ENCODE peak calls at places on chromosomes 5 and 9, in five cellular contexts. G is endothelial cell of umbilical vein, A is A549, U is GM12878, F is HepG2. B is an unnamed sample.

GRCh38 chr9:73667749-73668148 is 516.1 kb downstream of the ANXA1 start:
- DNase-seq in G (no peak), A (peak; percentile 8), U (no peak), F (peak; percentile 20), B (peak; percentile 1)

GRCh38 chr5:56278267-56278826 is 45.2 kb upstream of the ANKRD55 start:
- DNase-seq in G (peak; percentile 84), A (no peak), U (no peak), F (no peak), B (no peak)

GRCh38 chr5:123193176-123193575 is 104.1 kb downstream of the PRDM6 start:
- DNase-seq in G (no peak), A (no peak), U (no peak), F (no peak), B (no peak)

GRCh38 chr9:109868222-109868621 is 88.2 kb downstream of the PALM2AKAP2 start:
- DNase-seq in G (no peak), A (no peak), U (no peak), F (no peak), B (no peak)

GRCh38 chr5:1134478-1134877 is 22.6 kb upstream of the SLC12A7 start:
- DNase-seq in G (no peak), A (no peak), U (peak; percentile 74), F (peak; percentile 30), B (no peak)

GRCh38 chr9:77997611-77998349 is 33.8 kb downstream of the GNAQ start:
- DNase-seq in G (peak; percentile 94), A (no peak), U (no peak), F (no peak), B (no peak)

GRCh38 chr9:97411440-97411788 is 482 bp upstream of the TDRD7 start:
- DNase-seq in G (no peak), A (no peak), U (no peak), F (no peak), B (no peak)

GRCh38 chr5:143207563-143208364 is 195.7 kb downstream of the NR3C1 start:
- DNase-seq in G (peak; percentile 61), A (no peak), U (peak; percentile 78), F (no peak), B (no peak)

GRCh38 chr9:87494970-87495471 is 2.6 kb upstream of the DAPK1 start:
- DNase-seq in G (no peak), A (no peak), U (no peak), F (no peak), B (peak; percentile 37)

GRCh38 chr5:109612278-109612905 is 77.3 kb upstream of the MAN2A1 start:
- DNase-seq in G (no peak), A (no peak), U (no peak), F (no peak), B (no peak)

GRCh38 chr9:80650964-80651555 is 1038.3 kb downstream of the TLE1 start:
- DNase-seq in G (peak; percentile 8), A (no peak), U (no peak), F (no peak), B (no peak)

GRCh38 chr5:154756871-154757646 is 1.9 kb downstream of the LARP1 start:
- DNase-seq in G (peak; percentile 29), A (no peak), U (no peak), F (no peak), B (peak; percentile 77)

GRCh38 chr5:154757647-154758406 is 2.6 kb downstream of the LARP1 start:
- DNase-seq in G (peak; percentile 30), A (no peak), U (no peak), F (no peak), B (peak; percentile 74)

GRCh38 chr5:154754460-154755360 is 467 bp upstream of the LARP1 start:
- DNase-seq in G (peak; percentile 99), A (peak; percentile 98), U (peak; percentile 93), F (peak; percentile 96), B (peak; percentile 99)

GRCh38 chr5:154755361-154756202 is at the start of gene LARP1:
- DNase-seq in G (peak; percentile 57), A (no peak), U (no peak), F (no peak), B (peak; percentile 63)

GRCh38 chr5:154756203-154756870 is 1.2 kb downstream of the LARP1 start:
- DNase-seq in G (peak; percentile 46), A (no peak), U (no peak), F (no peak), B (peak; percentile 68)
- TF ChIP-seq MYC in G (no peak), A (no peak), U (no peak), F (no peak), B (no peak)

GRCh38 chr5:38738898-38739743 is 106.7 kb upstream of the OSMR start:
- DNase-seq in G (peak; percentile 38), A (no peak), U (no peak), F (no peak), B (no peak)

GRCh38 chr5:38731461-38731860 is 114.4 kb upstream of the OSMR start:
- DNase-seq in G (no peak), A (no peak), U (no peak), F (no peak), B (no peak)

GRCh38 chr5:38736089-38736488 is 109.7 kb upstream of the OSMR start:
- DNase-seq in G (no peak), A (no peak), U (no peak), F (no peak), B (no peak)

DNA sequence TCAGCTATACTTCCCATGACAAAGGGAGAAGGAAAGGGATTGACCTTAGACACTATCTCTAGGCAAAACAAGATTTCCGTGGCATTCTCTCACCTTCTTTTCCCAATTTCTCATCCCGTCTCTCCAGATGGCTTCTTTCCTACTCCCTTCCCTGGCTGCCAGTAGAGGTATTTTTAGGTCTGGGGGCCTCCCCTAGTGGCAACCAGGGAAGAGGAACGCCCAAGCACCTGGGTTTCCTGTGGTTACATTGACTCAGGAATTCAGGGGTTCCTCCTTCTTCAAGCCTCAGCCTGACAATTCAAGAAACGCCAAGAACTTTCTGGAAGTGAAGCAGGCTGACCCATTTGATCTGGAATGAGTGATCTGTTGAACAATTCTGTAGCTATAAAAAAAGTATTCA is 111.5 kb upstream of the OSMR start:
- DNase-seq in G (no peak), A (no peak), U (no peak), F (no peak), B (no peak)
- TF ChIP-seq MAX in G (no peak), A (no peak), U (no peak), F (no peak), B (no peak)

GRCh38 chr5:83718936-83719495 is 1.6 kb downstream of the HAPLN1 start:
- DNase-seq in G (no peak), A (no peak), U (no peak), F (no peak), B (no peak)
- H3K4me3 ChIP-seq in G (no peak overlapping the region), A (no peak overlapping the region), U (no peak overlapping the region), F (no peak overlapping the region), B (no peak overlapping the region)

GRCh38 chr9:131668439-131669233 is 71.2 kb downstream of the RAPGEF1 start:
- DNase-seq in G (peak; percentile 80), A (no peak), U (peak; percentile 62), F (peak; percentile 32), B (peak; percentile 62)
- TF ChIP-seq MYC in G (no peak), A (no peak), U (no peak), F (no peak), B (peak; percentile 7)

DNA sequence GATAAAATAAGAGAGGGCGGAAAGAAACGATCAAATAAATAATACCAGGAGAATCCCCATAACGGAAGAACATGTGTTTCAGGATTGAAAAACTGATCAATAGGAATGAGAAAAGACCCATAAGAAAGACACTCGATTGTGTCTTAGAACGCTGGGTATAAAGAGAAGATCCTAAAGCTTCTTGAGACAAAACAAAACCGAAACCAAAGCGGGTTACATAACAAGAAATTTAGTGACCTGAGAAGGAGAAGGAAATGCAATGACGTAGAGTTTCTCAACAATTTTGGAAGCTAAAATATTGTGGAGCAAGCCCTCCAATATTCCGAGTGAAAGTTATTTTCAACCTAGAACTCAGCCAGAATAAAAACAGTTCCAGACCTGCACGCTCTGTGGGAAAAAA is 81.8 kb upstream of the FREM1 start:
- DNase-seq in G (no peak), A (no peak), U (no peak), F (no peak), B (peak; percentile 83)
- TF ChIP-seq MAX in G (no peak), A (no peak), U (no peak), F (no peak), B (no peak)

DNA sequence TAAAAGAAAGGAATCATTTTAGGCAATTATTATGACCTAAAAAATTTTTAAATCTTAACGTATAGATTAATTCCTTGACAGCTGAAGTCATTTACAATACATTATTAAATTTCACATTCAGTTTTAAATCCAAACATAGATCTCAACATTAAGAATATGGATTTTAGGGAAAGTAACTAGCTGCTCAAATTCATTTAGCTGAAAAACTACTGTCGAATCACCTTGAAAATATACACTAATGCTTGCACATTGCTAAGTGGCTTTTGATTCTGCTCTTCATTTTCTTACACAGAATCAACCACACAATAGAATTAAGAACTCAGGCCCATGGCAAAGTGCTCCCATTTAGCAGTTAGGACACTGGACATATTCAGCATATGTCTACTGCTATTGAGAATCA is 454.2 kb downstream of the RAB3C start:
- DNase-seq in G (no peak), A (no peak), U (no peak), F (no peak), B (no peak)
- H3K4me3 ChIP-seq in G (no peak overlapping the region), A (peak overlapping the region; percentile 74), U (no peak overlapping the region), F (no peak overlapping the region), B (peak overlapping the region; percentile 90)

GRCh38 chr5:66242050-66242449 is 98.0 kb downstream of the SREK1 start:
- DNase-seq in G (no peak), A (no peak), U (no peak), F (no peak), B (no peak)
- TF ChIP-seq MYC in G (no peak), A (no peak), U (no peak), F (no peak), B (no peak)

GRCh38 chr9:131712151-131712716 is 27.6 kb downstream of the RAPGEF1 start:
- DNase-seq in G (peak; percentile 29), A (no peak), U (no peak), F (no peak), B (no peak)

GRCh38 chr9:131713016-131713415 is 26.9 kb downstream of the RAPGEF1 start:
- DNase-seq in G (no peak), A (no peak), U (no peak), F (no peak), B (no peak)

GRCh38 chr9:131715906-131716305 is 24.0 kb downstream of the RAPGEF1 start:
- DNase-seq in G (peak; percentile 72), A (no peak), U (no peak), F (no peak), B (no peak)

GRCh38 chr9:131714161-131714646 is 25.7 kb downstream of the RAPGEF1 start:
- DNase-seq in G (peak; percentile 99), A (no peak), U (no peak), F (no peak), B (no peak)

GRCh38 chr9:131714821-131715220 is 25.1 kb downstream of the RAPGEF1 start:
- DNase-seq in G (peak; percentile 57), A (no peak), U (no peak), F (no peak), B (no peak)
- TF ChIP-seq MAX in G (peak; percentile 61), A (no peak), U (no peak), F (no peak), B (no peak)

GRCh38 chr5:166370928-166371690 is 1920.3 kb upstream of the WWC1 start:
- DNase-seq in G (no peak), A (no peak), U (no peak), F (no peak), B (peak; percentile 50)
- H3K4me3 ChIP-seq in G (no peak overlapping the region), A (peak overlapping the region; percentile 40), U (no peak overlapping the region), F (peak overlapping the region; percentile 47), B (peak overlapping the region; percentile 53)

B was measured in NB4.